ENCODE peak calls at places on chromosomes 13 and 19, in five cellular contexts. One of them, this sample, is unnamed.

GRCh38 chr13:31756346-31756745 is 17.0 kb downstream of the RXFP2 start:
- DNase-seq in CD4-positive, CD25-positive, alpha-beta regulatory T cell: no peak
- DNase-seq in heart left ventricle: no peak
- DNase-seq in NCI-H1417: no peak
- DNase-seq in A172: peak; percentile 94
- DNase-seq in this sample: no peak

GRCh38 chr13:113053376-113053775 is 52.2 kb upstream of the F7 start:
- DNase-seq in heart left ventricle: no peak
- DNase-seq in A172: no peak
- DNase-seq in CD4-positive, CD25-positive, alpha-beta regulatory T cell: no peak
- DNase-seq in NCI-H1417: no peak
- DNase-seq in this sample: no peak

GRCh38 chr19:40768936-40769335 is 6.4 kb upstream of the MIA start:
- DNase-seq in CD4-positive, CD25-positive, alpha-beta regulatory T cell: no peak
- DNase-seq in NCI-H1417: no peak
- DNase-seq in heart left ventricle: no peak
- DNase-seq in A172: no peak
- DNase-seq in this sample: no peak

GRCh38 chr13:27599845-27600553 is 20.3 kb downstream of the LNX2 start:
- DNase-seq in CD4-positive, CD25-positive, alpha-beta regulatory T cell: no peak
- DNase-seq in NCI-H1417: no peak
- DNase-seq in A172: peak; percentile 74
- DNase-seq in heart left ventricle: peak; percentile 27
- DNase-seq in this sample: no peak

GRCh38 chr19:4014541-4015491 is 7.3 kb downstream of the PIAS4 start:
- DNase-seq in heart left ventricle: peak; percentile 74
- DNase-seq in A172: no peak
- DNase-seq in CD4-positive, CD25-positive, alpha-beta regulatory T cell: peak; percentile 18
- DNase-seq in NCI-H1417: peak; percentile 39
- DNase-seq in this sample: no peak

GRCh38 chr13:34162545-34162936 is 344.6 kb downstream of the RFC3 start:
- DNase-seq in heart left ventricle: no peak
- DNase-seq in A172: no peak
- DNase-seq in CD4-positive, CD25-positive, alpha-beta regulatory T cell: no peak
- DNase-seq in NCI-H1417: peak; percentile 44
- DNase-seq in this sample: no peak

GRCh38 chr13:51816604-51817254 is 12.8 kb upstream of the DHRS12 start:
- DNase-seq in A172: peak; percentile 61
- DNase-seq in NCI-H1417: peak; percentile 87
- DNase-seq in heart left ventricle: no peak
- DNase-seq in CD4-positive, CD25-positive, alpha-beta regulatory T cell: no peak
- DNase-seq in this sample: no peak

GRCh38 chr19:6577410-6578125 is 13.4 kb downstream of the CD70 start:
- DNase-seq in NCI-H1417: peak; percentile 39
- DNase-seq in A172: no peak
- DNase-seq in heart left ventricle: no peak
- DNase-seq in CD4-positive, CD25-positive, alpha-beta regulatory T cell: no peak
- DNase-seq in this sample: no peak

GRCh38 chr13:98427331-98427995 is 149.4 kb downstream of the STK24 start:
- DNase-seq in CD4-positive, CD25-positive, alpha-beta regulatory T cell: no peak
- DNase-seq in NCI-H1417: no peak
- DNase-seq in heart left ventricle: no peak
- DNase-seq in A172: no peak
- DNase-seq in this sample: no peak

GRCh38 chr19:18645035-18645511 is 8.2 kb downstream of the KLHL26 start:
- DNase-seq in A172: no peak
- DNase-seq in CD4-positive, CD25-positive, alpha-beta regulatory T cell: no peak
- DNase-seq in NCI-H1417: no peak
- DNase-seq in heart left ventricle: no peak
- DNase-seq in this sample: no peak

GRCh38 chr13:51148952-51149573 is 38.0 kb upstream of the C13orf42 start:
- DNase-seq in A172: no peak
- DNase-seq in CD4-positive, CD25-positive, alpha-beta regulatory T cell: no peak
- DNase-seq in NCI-H1417: peak; percentile 92
- DNase-seq in heart left ventricle: peak; percentile 33
- DNase-seq in this sample: peak; percentile 34

GRCh38 chr13:70310720-70311119 is 202.5 kb upstream of the KLHL1 start:
- DNase-seq in NCI-H1417: peak; percentile 92
- DNase-seq in A172: peak; percentile 61
- DNase-seq in heart left ventricle: no peak
- DNase-seq in CD4-positive, CD25-positive, alpha-beta regulatory T cell: no peak
- DNase-seq in this sample: no peak

GRCh38 chr13:93857126-93857525 is 622.4 kb downstream of the DCT start:
- DNase-seq in CD4-positive, CD25-positive, alpha-beta regulatory T cell: no peak
- DNase-seq in heart left ventricle: no peak
- DNase-seq in A172: no peak
- DNase-seq in NCI-H1417: no peak
- DNase-seq in this sample: no peak

GRCh38 chr13:98541211-98541610 is 35.7 kb downstream of the STK24 start:
- DNase-seq in NCI-H1417: no peak
- DNase-seq in heart left ventricle: no peak
- DNase-seq in CD4-positive, CD25-positive, alpha-beta regulatory T cell: no peak
- DNase-seq in A172: no peak
- DNase-seq in this sample: no peak